ENCODE peak calls at places on chromosomes 16 and 17, in seven cellular contexts. X, N, T, A, G, Q and D are unnamed samples.

GRCh38 chr17:1554751-1555617 is 7.6 kb downstream of the PITPNA start:
- DNase-seq in X (no peak), N (no peak), T (no peak), A (no peak), G (no peak), Q (no peak), D (no peak)

GRCh38 chr17:80796430-80796861 is 195.2 kb upstream of the CHMP6 start:
- DNase-seq in X (no peak), N (no peak), T (no peak), A (no peak), G (no peak), Q (no peak), D (no peak)

GRCh38 chr17:37521821-37522220 is 32.1 kb downstream of the DUSP14 start:
- DNase-seq in X (no peak), N (no peak), T (no peak), A (no peak), G (no peak), Q (no peak), D (no peak)

GRCh38 chr17:29677139-29677834 is 54.6 kb upstream of the CORO6 start:
- DNase-seq in X (no peak), N (peak; percentile 88), T (no peak), A (no peak), G (peak; percentile 52), Q (no peak), D (no peak)

GRCh38 chr17:48002208-48002919 is 31.5 kb downstream of the CDK5RAP3 start:
- DNase-seq in X (no peak), N (peak; percentile 84), T (no peak), A (no peak), G (no peak), Q (no peak), D (no peak)

GRCh38 chr16:25014500-25015147 is 545 bp downstream of the ARHGAP17 start:
- DNase-seq in X (no peak), N (peak; percentile 52), T (no peak), A (no peak), G (peak; percentile 56), Q (peak; percentile 29), D (no peak)

GRCh38 chr16:4947722-4948503 is 10.2 kb upstream of the SEC14L5 start:
- DNase-seq in X (no peak), N (peak; percentile 14), T (no peak), A (no peak), G (no peak), Q (peak; percentile 52), D (no peak)

GRCh38 chr16:57728336-57729181 is 7.0 kb upstream of the KATNB1 start:
- DNase-seq in X (no peak), N (no peak), T (no peak), A (no peak), G (no peak), Q (peak; percentile 40), D (no peak)

GRCh38 chr17:28760987-28761562 is 17.3 kb downstream of the TRAF4 start:
- DNase-seq in X (no peak), N (peak; percentile 59), T (no peak), A (no peak), G (peak; percentile 64), Q (peak; percentile 16), D (no peak)

GRCh38 chr16:3650631-3651265 is 3.7 kb upstream of the DNASE1 start:
- DNase-seq in X (no peak), N (no peak), T (no peak), A (no peak), G (no peak), Q (no peak), D (no peak)

GRCh38 chr16:1494129-1494640 is 1.0 kb downstream of the TELO2 start:
- DNase-seq in X (no peak), N (peak; percentile 88), T (no peak), A (no peak), G (peak; percentile 68), Q (no peak), D (no peak)

GRCh38 chr16:79317521-79317920 is 283.0 kb downstream of the MAF start:
- DNase-seq in X (no peak), N (no peak), T (no peak), A (no peak), G (no peak), Q (no peak), D (no peak)

GRCh38 chr17:28029033-28029432 is 13.4 kb upstream of the NLK start:
- DNase-seq in X (no peak), N (no peak), T (no peak), A (no peak), G (no peak), Q (peak; percentile 5), D (no peak)

GRCh38 chr17:46764709-46765401 is 53.6 kb downstream of the WNT3 start:
- DNase-seq in X (no peak), N (peak; percentile 91), T (no peak), A (no peak), G (peak; percentile 78), Q (no peak), D (no peak)

GRCh38 chr17:81609541-81610353 is 27.2 kb downstream of the NPLOC4 start:
- DNase-seq in X (no peak), N (peak; percentile 8), T (no peak), A (no peak), G (no peak), Q (no peak), D (no peak)

GRCh38 chr16:68695575-68695974 is 41.5 kb upstream of the CDH1 start:
- DNase-seq in X (no peak), N (no peak), T (no peak), A (no peak), G (no peak), Q (no peak), D (no peak)

GRCh38 chr16:47236716-47237115 is 93.0 kb upstream of the NETO2 start:
- DNase-seq in X (no peak), N (no peak), T (no peak), A (no peak), G (no peak), Q (no peak), D (no peak)

GRCh38 chr17:61587807-61588660 is 3.0 kb downstream of the NACA2 start:
- DNase-seq in X (no peak), N (no peak), T (no peak), A (no peak), G (no peak), Q (no peak), D (no peak)

GRCh38 chr16:57798953-57799618 is 3.2 kb downstream of the KIFC3 start:
- DNase-seq in X (no peak), N (no peak), T (no peak), A (no peak), G (no peak), Q (peak; percentile 80), D (no peak)